ENCODE peak calls at places on chromosomes 3 and 15, in seven cellular contexts. One of them, this sample, is unnamed.

GRCh38 chr3:158936530-158937113 is 134.8 kb downstream of the MFSD1 start:
- DNase-seq in IMR-90: no peak
- DNase-seq in mesenchymal stem cell: no peak
- DNase-seq in mesendoderm: peak
- DNase-seq in trophoblast cell: no peak
- DNase-seq in H9: peak
- DNase-seq in neuronal stem cell: no peak
- DNase-seq in this sample: no peak

GRCh38 chr15:63086967-63087366 is 34.7 kb upstream of the LACTB start:
- DNase-seq in IMR-90: no peak
- DNase-seq in neuronal stem cell: no peak
- DNase-seq in trophoblast cell: no peak
- DNase-seq in mesendoderm: no peak
- DNase-seq in mesenchymal stem cell: peak
- DNase-seq in H9: no peak
- DNase-seq in this sample: no peak

GRCh38 chr15:54088837-54089236 is 110.6 kb downstream of the UNC13C start:
- DNase-seq in neuronal stem cell: no peak
- DNase-seq in H9: no peak
- DNase-seq in trophoblast cell: no peak
- DNase-seq in IMR-90: no peak
- DNase-seq in mesenchymal stem cell: no peak
- DNase-seq in mesendoderm: no peak
- DNase-seq in this sample: no peak

GRCh38 chr3:50592568-50592967 is 19.0 kb downstream of the CISH start:
- DNase-seq in mesendoderm: no peak
- DNase-seq in mesenchymal stem cell: no peak
- DNase-seq in neuronal stem cell: no peak
- DNase-seq in IMR-90: no peak
- DNase-seq in trophoblast cell: no peak
- DNase-seq in H9: no peak
- DNase-seq in this sample: no peak

GRCh38 chr3:37604336-37604833 is 257.3 kb upstream of the CTDSPL start:
- DNase-seq in mesendoderm: no peak
- DNase-seq in neuronal stem cell: no peak
- DNase-seq in mesenchymal stem cell: no peak
- DNase-seq in IMR-90: no peak
- DNase-seq in trophoblast cell: no peak
- DNase-seq in H9: no peak
- DNase-seq in this sample: no peak

GRCh38 chr15:29690765-29691475 is 131.3 kb downstream of the TJP1 start:
- DNase-seq in IMR-90: peak
- DNase-seq in neuronal stem cell: no peak
- DNase-seq in mesenchymal stem cell: peak
- DNase-seq in H9: no peak
- DNase-seq in trophoblast cell: no peak
- DNase-seq in mesendoderm: no peak
- DNase-seq in this sample: no peak

GRCh38 chr15:89197503-89197971 is 23.8 kb downstream of the RLBP1 start:
- DNase-seq in neuronal stem cell: peak
- DNase-seq in trophoblast cell: no peak
- DNase-seq in H9: peak
- DNase-seq in mesenchymal stem cell: no peak
- DNase-seq in mesendoderm: peak
- DNase-seq in IMR-90: no peak
- DNase-seq in this sample: peak

GRCh38 chr3:51385621-51386091 is 565 bp downstream of the MANF start:
- DNase-seq in mesendoderm: no peak
- DNase-seq in H9: no peak
- DNase-seq in mesenchymal stem cell: peak
- DNase-seq in trophoblast cell: no peak
- DNase-seq in IMR-90: no peak
- DNase-seq in neuronal stem cell: no peak
- DNase-seq in this sample: no peak

GRCh38 chr15:49490963-49491362 is 67.9 kb downstream of the FGF7 start:
- DNase-seq in neuronal stem cell: no peak
- DNase-seq in mesendoderm: no peak
- DNase-seq in trophoblast cell: no peak
- DNase-seq in H9: no peak
- DNase-seq in IMR-90: peak
- DNase-seq in mesenchymal stem cell: no peak
- DNase-seq in this sample: no peak

GRCh38 chr15:37094542-37095196 is 5.7 kb downstream of the MEIS2 start:
- DNase-seq in mesendoderm: no peak
- DNase-seq in IMR-90: peak
- DNase-seq in neuronal stem cell: peak
- DNase-seq in trophoblast cell: no peak
- DNase-seq in mesenchymal stem cell: peak
- DNase-seq in H9: no peak
- DNase-seq in this sample: no peak

DNA sequence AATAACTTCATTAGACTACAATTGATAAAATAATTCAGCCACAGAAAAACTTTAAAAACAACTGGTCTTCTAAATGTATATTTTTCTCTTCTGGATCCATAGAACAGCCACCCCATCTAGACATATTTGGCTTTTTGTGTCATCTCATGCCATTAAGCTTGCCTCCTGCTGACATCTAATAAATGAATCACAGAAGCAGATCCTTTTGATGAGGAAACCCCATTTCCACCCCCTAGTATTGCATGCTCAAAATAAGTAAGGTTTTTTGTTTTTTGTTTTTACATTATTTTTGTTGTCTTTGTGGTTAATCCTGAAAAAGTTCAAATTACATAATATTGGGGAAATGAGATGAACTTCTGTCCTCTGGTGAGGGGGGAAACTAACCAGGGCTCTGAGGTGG is 94.8 kb downstream of the DUT start:
- DNase-seq in mesenchymal stem cell: no peak
- DNase-seq in neuronal stem cell: no peak
- DNase-seq in trophoblast cell: no peak
- DNase-seq in IMR-90: no peak
- DNase-seq in mesendoderm: no peak
- DNase-seq in H9: no peak
- DNase-seq in this sample: no peak
- H2BK5ac ChIP-seq in mesenchymal stem cell: no peak
- H2BK5ac ChIP-seq in neuronal stem cell: no peak
- H2BK5ac ChIP-seq in trophoblast cell: no peak
- H2BK5ac ChIP-seq in IMR-90: no peak
- H2BK5ac ChIP-seq in mesendoderm: no peak
- H2BK5ac ChIP-seq in H9: no peak
- H2BK5ac ChIP-seq in this sample: no peak

DNA sequence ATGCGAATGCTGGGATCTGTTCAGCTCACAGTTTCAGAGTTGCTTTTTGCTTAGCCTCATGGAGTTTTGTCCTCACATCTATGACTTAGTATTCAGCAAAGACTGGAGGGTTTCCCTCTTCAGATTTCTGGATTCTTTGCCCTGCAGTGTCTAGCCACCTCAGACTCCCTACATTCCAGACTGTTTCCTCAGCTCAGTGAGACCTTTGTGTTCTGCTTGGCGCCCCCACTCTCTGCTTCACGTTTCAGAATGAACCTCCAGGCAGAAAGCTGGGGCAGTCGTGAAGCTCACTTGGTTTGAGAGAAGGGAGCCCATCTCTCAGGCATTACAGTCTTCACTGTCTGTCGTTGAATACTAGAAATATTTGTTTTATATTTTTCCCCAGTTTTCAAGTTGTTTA is 118.1 kb downstream of the CACNA1D start:
- DNase-seq in IMR-90: no peak
- DNase-seq in neuronal stem cell: no peak
- DNase-seq in H9: no peak
- DNase-seq in mesenchymal stem cell: no peak
- DNase-seq in mesendoderm: peak
- DNase-seq in trophoblast cell: no peak
- DNase-seq in this sample: no peak
- H2BK5ac ChIP-seq in IMR-90: no peak
- H2BK5ac ChIP-seq in neuronal stem cell: no peak
- H2BK5ac ChIP-seq in H9: no peak
- H2BK5ac ChIP-seq in mesenchymal stem cell: no peak
- H2BK5ac ChIP-seq in mesendoderm: no peak
- H2BK5ac ChIP-seq in trophoblast cell: no peak
- H2BK5ac ChIP-seq in this sample: no peak

GRCh38 chr15:91153954-91154353 is 53.9 kb downstream of the SV2B start:
- DNase-seq in trophoblast cell: no peak
- DNase-seq in mesenchymal stem cell: no peak
- DNase-seq in H9: no peak
- DNase-seq in IMR-90: no peak
- DNase-seq in mesendoderm: no peak
- DNase-seq in neuronal stem cell: no peak
- DNase-seq in this sample: no peak
- H2BK5ac ChIP-seq in trophoblast cell: no peak
- H2BK5ac ChIP-seq in mesenchymal stem cell: no peak
- H2BK5ac ChIP-seq in H9: no peak
- H2BK5ac ChIP-seq in IMR-90: no peak
- H2BK5ac ChIP-seq in mesendoderm: no peak
- H2BK5ac ChIP-seq in neuronal stem cell: no peak
- H2BK5ac ChIP-seq in this sample: no peak

DNA sequence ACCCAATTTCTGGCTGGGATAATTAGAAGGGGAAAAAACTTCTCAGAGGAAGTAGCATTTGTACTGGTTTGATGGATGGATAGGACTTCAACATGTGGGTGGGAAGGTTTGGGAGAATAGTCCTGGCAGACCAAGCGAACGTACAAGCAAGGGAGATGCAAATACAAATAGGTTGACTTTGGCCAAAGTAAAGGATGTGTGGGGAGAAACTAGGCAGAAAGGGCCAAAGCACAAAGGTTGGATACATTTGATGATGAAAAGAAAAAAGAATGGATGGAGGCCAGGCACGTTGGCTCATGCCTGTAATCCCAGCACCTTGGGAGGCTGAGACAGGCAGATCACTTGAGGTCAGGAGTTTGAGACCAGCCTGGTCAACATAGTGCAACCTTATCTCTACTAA is 63.4 kb downstream of the ERC2 start:
- DNase-seq in neuronal stem cell: no peak
- DNase-seq in trophoblast cell: no peak
- DNase-seq in H9: no peak
- DNase-seq in mesendoderm: no peak
- DNase-seq in IMR-90: no peak
- DNase-seq in mesenchymal stem cell: no peak
- DNase-seq in this sample: no peak
- H2BK5ac ChIP-seq in neuronal stem cell: no peak
- H2BK5ac ChIP-seq in trophoblast cell: no peak
- H2BK5ac ChIP-seq in H9: no peak
- H2BK5ac ChIP-seq in mesendoderm: no peak
- H2BK5ac ChIP-seq in IMR-90: no peak
- H2BK5ac ChIP-seq in mesenchymal stem cell: no peak
- H2BK5ac ChIP-seq in this sample: no peak

GRCh38 chr15:31573759-31574158 is 247.1 kb downstream of the KLF13 start:
- DNase-seq in trophoblast cell: no peak
- DNase-seq in IMR-90: no peak
- DNase-seq in neuronal stem cell: no peak
- DNase-seq in mesenchymal stem cell: no peak
- DNase-seq in mesendoderm: no peak
- DNase-seq in H9: no peak
- DNase-seq in this sample: no peak
- H2BK5ac ChIP-seq in trophoblast cell: no peak
- H2BK5ac ChIP-seq in IMR-90: no peak
- H2BK5ac ChIP-seq in neuronal stem cell: no peak
- H2BK5ac ChIP-seq in mesenchymal stem cell: no peak
- H2BK5ac ChIP-seq in mesendoderm: no peak
- H2BK5ac ChIP-seq in H9: no peak
- H2BK5ac ChIP-seq in this sample: no peak

GRCh38 chr3:74267583-74268184 is 346.8 kb downstream of the CNTN3 start:
- DNase-seq in IMR-90: peak
- DNase-seq in H9: peak
- DNase-seq in trophoblast cell: peak
- DNase-seq in neuronal stem cell: peak
- DNase-seq in mesenchymal stem cell: peak
- DNase-seq in mesendoderm: peak
- DNase-seq in this sample: no peak
- H2BK5ac ChIP-seq in IMR-90: no peak
- H2BK5ac ChIP-seq in H9: no peak
- H2BK5ac ChIP-seq in trophoblast cell: no peak
- H2BK5ac ChIP-seq in neuronal stem cell: no peak
- H2BK5ac ChIP-seq in mesenchymal stem cell: no peak
- H2BK5ac ChIP-seq in mesendoderm: no peak
- H2BK5ac ChIP-seq in this sample: no peak

GRCh38 chr3:127209840-127210653 is 17.1 kb downstream of the PRR23E start:
- DNase-seq in trophoblast cell: no peak
- DNase-seq in neuronal stem cell: no peak
- DNase-seq in H9: peak
- DNase-seq in mesenchymal stem cell: no peak
- DNase-seq in IMR-90: no peak
- DNase-seq in mesendoderm: peak
- DNase-seq in this sample: no peak
- H2BK5ac ChIP-seq in trophoblast cell: no peak
- H2BK5ac ChIP-seq in neuronal stem cell: no peak
- H2BK5ac ChIP-seq in H9: no peak
- H2BK5ac ChIP-seq in mesenchymal stem cell: no peak
- H2BK5ac ChIP-seq in IMR-90: no peak
- H2BK5ac ChIP-seq in mesendoderm: no peak
- H2BK5ac ChIP-seq in this sample: no peak

DNA sequence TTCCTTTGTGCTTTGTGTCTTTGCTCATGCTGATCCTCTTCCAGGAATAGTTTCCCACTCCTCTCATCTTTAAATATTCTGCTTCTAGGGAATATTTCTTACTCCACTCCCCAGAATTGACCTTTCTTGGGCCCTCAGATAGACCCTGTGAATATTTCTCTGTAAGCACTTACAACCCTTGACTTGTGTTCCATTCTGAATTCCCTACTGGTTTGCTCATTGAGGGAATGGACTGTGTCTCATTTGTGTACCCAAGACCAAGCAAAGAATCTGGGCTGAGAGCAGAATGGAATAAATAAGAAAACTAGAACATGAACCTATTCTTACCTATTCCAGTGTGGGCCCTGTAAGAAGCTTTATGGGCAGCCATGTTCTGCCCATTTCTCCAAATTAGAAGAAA is 72.7 kb upstream of the TSPAN3 start:
- DNase-seq in mesendoderm: no peak
- DNase-seq in neuronal stem cell: no peak
- DNase-seq in trophoblast cell: no peak
- DNase-seq in IMR-90: peak
- DNase-seq in mesenchymal stem cell: peak
- DNase-seq in H9: no peak
- DNase-seq in this sample: no peak
- H2BK5ac ChIP-seq in mesendoderm: no peak
- H2BK5ac ChIP-seq in neuronal stem cell: no peak
- H2BK5ac ChIP-seq in trophoblast cell: peak
- H2BK5ac ChIP-seq in IMR-90: peak
- H2BK5ac ChIP-seq in mesenchymal stem cell: no peak
- H2BK5ac ChIP-seq in H9: no peak
- H2BK5ac ChIP-seq in this sample: no peak

This sample was measured in H1.